ENCODE peak calls at places on chromosome 19, in seven cellular contexts. One of them, this sample, is unnamed.

GRCh38 chr19:38676023-38676877 is 28.8 kb downstream of the ACTN4 start:
- DNase-seq in AG10803: peak; percentile 54
- DNase-seq in cardiac muscle cell: no peak
- DNase-seq in fibroblast of pulmonary artery: peak; percentile 75
- DNase-seq in MCF 10A: no peak
- DNase-seq in transverse colon: no peak
- DNase-seq in left ventricle myocardium inferior: no peak
- DNase-seq in this sample: no peak

GRCh38 chr19:49503582-49503962 is 7.3 kb downstream of the RPS11 start:
- DNase-seq in left ventricle myocardium inferior: no peak
- DNase-seq in fibroblast of pulmonary artery: no peak
- DNase-seq in AG10803: no peak
- DNase-seq in cardiac muscle cell: no peak
- DNase-seq in MCF 10A: no peak
- DNase-seq in transverse colon: no peak
- DNase-seq in this sample: no peak

GRCh38 chr19:4431808-4432674 is 25.6 kb downstream of the UBXN6 start:
- DNase-seq in fibroblast of pulmonary artery: no peak
- DNase-seq in MCF 10A: no peak
- DNase-seq in AG10803: no peak
- DNase-seq in transverse colon: no peak
- DNase-seq in left ventricle myocardium inferior: no peak
- DNase-seq in cardiac muscle cell: no peak
- DNase-seq in this sample: no peak

GRCh38 chr19:35468637-35469036 is 20.6 kb downstream of the FFAR2 start:
- DNase-seq in cardiac muscle cell: peak; percentile 64
- DNase-seq in fibroblast of pulmonary artery: peak; percentile 46
- DNase-seq in AG10803: peak; percentile 25
- DNase-seq in transverse colon: peak; percentile 71
- DNase-seq in left ventricle myocardium inferior: peak; percentile 39
- DNase-seq in MCF 10A: peak; percentile 52
- DNase-seq in this sample: peak; percentile 60

GRCh38 chr19:19643158-19644053 is at the start of gene GMIP:
- DNase-seq in left ventricle myocardium inferior: peak; percentile 82
- DNase-seq in cardiac muscle cell: peak; percentile 81
- DNase-seq in MCF 10A: peak; percentile 77
- DNase-seq in AG10803: peak; percentile 28
- DNase-seq in transverse colon: peak; percentile 91
- DNase-seq in fibroblast of pulmonary artery: peak; percentile 43
- DNase-seq in this sample: peak; percentile 94

GRCh38 chr19:18176367-18177310 is 3.0 kb downstream of the IFI30 start:
- DNase-seq in MCF 10A: no peak
- DNase-seq in AG10803: no peak
- DNase-seq in fibroblast of pulmonary artery: no peak
- DNase-seq in transverse colon: no peak
- DNase-seq in cardiac muscle cell: no peak
- DNase-seq in left ventricle myocardium inferior: no peak
- DNase-seq in this sample: peak; percentile 2

GRCh38 chr19:39595950-39596349 is 6.4 kb upstream of the LGALS13 start:
- DNase-seq in cardiac muscle cell: no peak
- DNase-seq in left ventricle myocardium inferior: no peak
- DNase-seq in fibroblast of pulmonary artery: no peak
- DNase-seq in MCF 10A: peak; percentile 38
- DNase-seq in transverse colon: no peak
- DNase-seq in AG10803: no peak
- DNase-seq in this sample: no peak

GRCh38 chr19:782195-783043 is 14.8 kb upstream of the PTBP1 start:
- DNase-seq in fibroblast of pulmonary artery: peak; percentile 76
- DNase-seq in cardiac muscle cell: peak; percentile 33
- DNase-seq in MCF 10A: peak; percentile 79
- DNase-seq in transverse colon: no peak
- DNase-seq in left ventricle myocardium inferior: no peak
- DNase-seq in AG10803: peak; percentile 79
- DNase-seq in this sample: no peak

GRCh38 chr19:55098716-55099556 is 18.5 kb downstream of the PPP1R12C start:
- DNase-seq in fibroblast of pulmonary artery: no peak
- DNase-seq in MCF 10A: no peak
- DNase-seq in left ventricle myocardium inferior: no peak
- DNase-seq in transverse colon: no peak
- DNase-seq in cardiac muscle cell: no peak
- DNase-seq in AG10803: no peak
- DNase-seq in this sample: peak; percentile 45

GRCh38 chr19:55097864-55098715 is 19.3 kb downstream of the PPP1R12C start:
- DNase-seq in transverse colon: no peak
- DNase-seq in AG10803: no peak
- DNase-seq in cardiac muscle cell: no peak
- DNase-seq in left ventricle myocardium inferior: no peak
- DNase-seq in fibroblast of pulmonary artery: no peak
- DNase-seq in MCF 10A: no peak
- DNase-seq in this sample: no peak

GRCh38 chr19:55101261-55101660 is 16.2 kb downstream of the PPP1R12C start:
- DNase-seq in AG10803: no peak
- DNase-seq in MCF 10A: no peak
- DNase-seq in transverse colon: no peak
- DNase-seq in fibroblast of pulmonary artery: no peak
- DNase-seq in cardiac muscle cell: no peak
- DNase-seq in left ventricle myocardium inferior: no peak
- DNase-seq in this sample: no peak

GRCh38 chr19:55103190-55103589 is 14.2 kb downstream of the PPP1R12C start:
- DNase-seq in MCF 10A: no peak
- DNase-seq in fibroblast of pulmonary artery: no peak
- DNase-seq in left ventricle myocardium inferior: no peak
- DNase-seq in AG10803: no peak
- DNase-seq in cardiac muscle cell: no peak
- DNase-seq in transverse colon: no peak
- DNase-seq in this sample: peak; percentile 19

GRCh38 chr19:55099557-55100506 is 17.6 kb downstream of the PPP1R12C start:
- DNase-seq in cardiac muscle cell: peak; percentile 58
- DNase-seq in left ventricle myocardium inferior: no peak
- DNase-seq in MCF 10A: no peak
- DNase-seq in AG10803: no peak
- DNase-seq in transverse colon: no peak
- DNase-seq in fibroblast of pulmonary artery: no peak
- DNase-seq in this sample: no peak
- TF ChIP-seq CTCF in cardiac muscle cell: peak; percentile 4
- TF ChIP-seq CTCF in left ventricle myocardium inferior: peak; percentile 32
- TF ChIP-seq CTCF in MCF 10A: no peak
- TF ChIP-seq CTCF in AG10803: peak; percentile 10
- TF ChIP-seq CTCF in transverse colon: no peak
- TF ChIP-seq CTCF in fibroblast of pulmonary artery: no peak
- TF ChIP-seq CTCF in this sample: no peak

GRCh38 chr19:52943134-52943883 is 19.4 kb downstream of the ZNF816 start:
- DNase-seq in AG10803: no peak
- DNase-seq in MCF 10A: no peak
- DNase-seq in left ventricle myocardium inferior: no peak
- DNase-seq in cardiac muscle cell: no peak
- DNase-seq in fibroblast of pulmonary artery: no peak
- DNase-seq in transverse colon: no peak
- DNase-seq in this sample: no peak
- TF ChIP-seq CTCF in AG10803: no peak
- TF ChIP-seq CTCF in MCF 10A: no peak
- TF ChIP-seq CTCF in left ventricle myocardium inferior: no peak
- TF ChIP-seq CTCF in cardiac muscle cell: no peak
- TF ChIP-seq CTCF in fibroblast of pulmonary artery: no peak
- TF ChIP-seq CTCF in transverse colon: no peak
- TF ChIP-seq CTCF in this sample: no peak

GRCh38 chr19:52922841-52923781 is at the start of gene ZNF888:
- DNase-seq in transverse colon: peak; percentile 95
- DNase-seq in AG10803: peak; percentile 73
- DNase-seq in left ventricle myocardium inferior: peak; percentile 89
- DNase-seq in MCF 10A: peak; percentile 94
- DNase-seq in cardiac muscle cell: peak; percentile 91
- DNase-seq in fibroblast of pulmonary artery: peak; percentile 82
- DNase-seq in this sample: peak; percentile 94

DNA sequence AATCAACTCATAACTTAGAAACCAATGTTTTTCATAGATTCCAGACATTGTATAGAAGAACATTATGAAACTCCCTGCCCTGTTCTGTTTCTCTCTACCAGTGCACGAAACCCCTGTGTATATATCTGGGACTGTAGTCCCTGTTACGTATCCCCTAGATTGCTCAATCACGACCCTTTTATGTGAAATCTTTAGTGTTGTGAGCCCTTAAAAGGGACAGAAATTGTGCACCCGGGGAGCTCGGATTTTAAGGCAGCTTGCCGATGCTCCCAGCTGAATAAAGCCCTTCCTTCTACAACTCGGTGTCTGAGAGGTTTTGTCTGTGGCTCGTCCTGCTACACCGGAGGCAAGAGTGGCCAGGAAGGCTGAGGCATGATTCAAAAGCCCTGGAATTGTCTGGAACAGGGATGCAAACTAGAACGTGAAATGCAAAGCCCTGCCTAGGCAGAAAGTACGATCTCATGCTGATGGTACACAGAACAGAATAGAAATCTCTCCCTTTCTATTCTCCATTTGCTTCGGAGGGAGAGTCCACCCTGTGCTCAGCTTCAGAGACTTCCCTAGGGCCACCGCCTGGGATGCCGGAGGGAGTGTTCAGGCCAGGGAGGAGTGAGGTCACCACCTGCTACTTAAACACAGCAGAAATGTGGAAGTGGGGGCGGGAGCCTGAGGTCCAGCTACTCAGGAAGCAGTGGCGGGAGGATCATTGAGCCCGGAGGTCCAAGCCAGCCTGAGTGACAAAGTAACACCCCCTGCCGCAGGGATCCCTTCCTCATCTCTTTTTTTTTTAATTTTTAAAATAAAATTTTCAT is 760 bp upstream of the ZNF888 start:
- DNase-seq in transverse colon: peak; percentile 74
- DNase-seq in fibroblast of pulmonary artery: peak; percentile 26
- DNase-seq in left ventricle myocardium inferior: peak; percentile 51
- DNase-seq in MCF 10A: peak; percentile 78
- DNase-seq in cardiac muscle cell: no peak
- DNase-seq in AG10803: peak; percentile 37
- DNase-seq in this sample: peak; percentile 85
- TF ChIP-seq CTCF in transverse colon: no peak
- TF ChIP-seq CTCF in fibroblast of pulmonary artery: no peak
- TF ChIP-seq CTCF in left ventricle myocardium inferior: no peak
- TF ChIP-seq CTCF in MCF 10A: no peak
- TF ChIP-seq CTCF in cardiac muscle cell: no peak
- TF ChIP-seq CTCF in AG10803: no peak
- TF ChIP-seq CTCF in this sample: no peak

GRCh38 chr19:5826531-5827341 is 12.8 kb downstream of the FUT6 start:
- DNase-seq in left ventricle myocardium inferior: peak; percentile 66
- DNase-seq in AG10803: peak; percentile 29
- DNase-seq in MCF 10A: peak; percentile 88
- DNase-seq in cardiac muscle cell: peak; percentile 90
- DNase-seq in fibroblast of pulmonary artery: peak; percentile 25
- DNase-seq in transverse colon: peak; percentile 88
- DNase-seq in this sample: peak; percentile 89
- TF ChIP-seq CTCF in left ventricle myocardium inferior: peak; percentile 26
- TF ChIP-seq CTCF in AG10803: peak; percentile 15
- TF ChIP-seq CTCF in MCF 10A: peak; percentile 10
- TF ChIP-seq CTCF in cardiac muscle cell: peak; percentile 25
- TF ChIP-seq CTCF in fibroblast of pulmonary artery: no peak
- TF ChIP-seq CTCF in transverse colon: peak; percentile 19
- TF ChIP-seq CTCF in this sample: no peak

DNA sequence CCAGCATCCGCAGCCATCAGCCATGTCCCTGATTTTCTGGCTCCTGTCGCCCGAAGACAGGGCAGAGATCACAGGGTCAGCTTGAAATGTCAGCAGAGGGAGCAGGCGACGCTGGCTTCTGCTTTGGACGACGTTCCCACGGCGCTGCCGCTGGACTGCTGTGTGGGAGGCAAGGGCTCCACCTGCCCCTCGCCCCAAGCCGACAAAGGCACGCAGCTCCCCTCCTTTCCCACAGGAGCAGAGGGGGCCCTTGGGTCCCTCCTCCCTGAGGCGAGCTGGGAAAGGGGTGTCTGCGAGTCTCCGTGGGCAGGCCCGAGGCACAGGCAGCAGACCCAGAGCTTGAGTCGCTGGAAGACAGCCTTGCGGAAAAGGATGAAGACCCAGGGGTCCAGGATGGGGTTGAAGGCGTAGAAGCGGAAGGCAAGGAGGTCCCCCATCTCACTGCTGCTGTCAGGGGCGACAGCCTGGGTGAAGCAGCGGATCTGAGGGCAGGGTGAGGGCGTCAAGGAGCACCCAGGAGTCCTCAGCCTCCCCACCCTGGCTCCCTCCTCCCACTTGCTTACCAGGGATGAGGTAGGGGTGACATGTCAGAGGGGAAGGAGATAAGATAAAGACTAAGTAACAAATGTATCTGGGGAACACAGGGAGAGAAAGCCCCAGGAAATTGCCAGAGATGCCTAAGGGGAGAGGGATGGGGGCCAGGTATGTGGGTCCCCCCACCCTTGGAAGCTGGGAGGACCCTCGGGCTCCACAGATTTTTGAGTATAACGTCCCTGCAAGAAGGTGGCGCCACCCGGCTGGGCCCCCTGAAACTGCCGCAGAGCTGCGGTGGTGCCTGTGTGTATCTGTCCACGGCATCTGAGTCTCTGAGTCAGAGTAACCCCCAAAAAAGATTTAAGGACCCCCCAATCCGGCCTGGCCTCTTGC is 3.4 kb downstream of the PTGIR start:
- DNase-seq in AG10803: no peak
- DNase-seq in cardiac muscle cell: no peak
- DNase-seq in left ventricle myocardium inferior: no peak
- DNase-seq in fibroblast of pulmonary artery: no peak
- DNase-seq in MCF 10A: no peak
- DNase-seq in transverse colon: no peak
- DNase-seq in this sample: no peak
- TF ChIP-seq CTCF in AG10803: no peak
- TF ChIP-seq CTCF in cardiac muscle cell: peak; percentile 15
- TF ChIP-seq CTCF in left ventricle myocardium inferior: no peak
- TF ChIP-seq CTCF in fibroblast of pulmonary artery: peak; percentile 5
- TF ChIP-seq CTCF in MCF 10A: no peak
- TF ChIP-seq CTCF in transverse colon: no peak
- TF ChIP-seq CTCF in this sample: no peak

GRCh38 chr19:46990998-46991676 is 28.5 kb upstream of the NPAS1 start:
- DNase-seq in MCF 10A: peak; percentile 88
- DNase-seq in left ventricle myocardium inferior: peak; percentile 83
- DNase-seq in fibroblast of pulmonary artery: peak; percentile 92
- DNase-seq in AG10803: peak; percentile 89
- DNase-seq in transverse colon: peak; percentile 86
- DNase-seq in cardiac muscle cell: peak; percentile 86
- DNase-seq in this sample: peak; percentile 85
- TF ChIP-seq CTCF in MCF 10A: peak; percentile 89
- TF ChIP-seq CTCF in left ventricle myocardium inferior: peak; percentile 91
- TF ChIP-seq CTCF in fibroblast of pulmonary artery: peak; percentile 88
- TF ChIP-seq CTCF in AG10803: peak; percentile 91
- TF ChIP-seq CTCF in transverse colon: peak; percentile 72
- TF ChIP-seq CTCF in cardiac muscle cell: peak; percentile 87
- TF ChIP-seq CTCF in this sample: peak; percentile 75

DNA sequence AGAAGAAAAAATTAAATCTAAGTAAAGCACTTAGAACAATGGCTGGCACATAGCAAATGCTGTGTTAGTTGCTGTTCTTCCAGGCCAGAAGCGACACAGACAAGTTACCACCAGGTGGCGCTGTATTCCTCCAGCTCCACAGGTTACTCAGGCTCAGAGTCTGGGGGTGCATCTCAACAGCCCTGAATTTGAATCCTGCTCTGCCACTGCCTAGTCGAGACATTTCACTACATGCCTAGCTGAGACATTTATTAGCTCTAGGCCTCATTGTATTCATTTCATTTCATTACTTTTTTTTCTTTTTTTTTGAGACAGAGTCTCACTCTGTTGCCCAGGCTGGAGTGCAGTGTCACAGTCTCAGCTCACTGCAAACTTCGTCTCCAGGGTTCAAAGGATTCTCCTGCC is 16.4 kb upstream of the CYP2B6 start:
- DNase-seq in MCF 10A: peak; percentile 78
- DNase-seq in AG10803: peak; percentile 70
- DNase-seq in fibroblast of pulmonary artery: peak; percentile 86
- DNase-seq in left ventricle myocardium inferior: peak; percentile 51
- DNase-seq in transverse colon: peak; percentile 81
- DNase-seq in cardiac muscle cell: peak; percentile 78
- DNase-seq in this sample: peak; percentile 94
- TF ChIP-seq CTCF in MCF 10A: peak; percentile 84
- TF ChIP-seq CTCF in AG10803: peak; percentile 88
- TF ChIP-seq CTCF in fibroblast of pulmonary artery: peak; percentile 88
- TF ChIP-seq CTCF in left ventricle myocardium inferior: peak; percentile 92
- TF ChIP-seq CTCF in transverse colon: peak; percentile 90
- TF ChIP-seq CTCF in cardiac muscle cell: peak; percentile 86
- TF ChIP-seq CTCF in this sample: peak; percentile 73

This sample was measured in mucosa of descending colon.